ENCODE peak calls at places on chromosome 20, in five cellular contexts. Y is brain microvascular endothelial cell, G is right atrium auricular region, K is breast epithelium, N is endodermal cell. W is an unnamed sample. For H3K27me3, the result is how much of the 10 kb centered on the place peaks cover.

GRCh38 chr20:46056970-46057855 is 28.2 kb downstream of the SLC12A5 start:
- DNase-seq in Y (no peak), G (peak), K (no peak), N (peak), W (peak)

GRCh38 chr20:4068708-4069107 is 53.4 kb upstream of the RNF24 start:
- DNase-seq in Y (no peak), G (no peak), K (no peak), N (peak), W (peak)

GRCh38 chr20:63639093-63639860 is 12.4 kb upstream of the GMEB2 start:
- DNase-seq in Y (no peak), G (no peak), K (no peak), N (no peak), W (no peak)

GRCh38 chr20:10433014-10433622 is 904 bp downstream of the MKKS start:
- DNase-seq in Y (no peak), G (no peak), K (no peak), N (peak), W (peak)

GRCh38 chr20:56422131-56422823 is 10.2 kb downstream of the CASS4 start:
- DNase-seq in Y (peak), G (no peak), K (no peak), N (no peak), W (peak)

GRCh38 chr20:32278199-32278643 is 770 bp downstream of the KIF3B start:
- DNase-seq in Y (peak), G (no peak), K (no peak), N (no peak), W (peak)

GRCh38 chr20:2520617-2521016 is 11.9 kb upstream of the ZNF343 start:
- DNase-seq in Y (no peak), G (no peak), K (no peak), N (no peak), W (no peak)

GRCh38 chr20:18400460-18400859 is 66.4 kb downstream of the DZANK1 start:
- DNase-seq in Y (no peak), G (no peak), K (no peak), N (no peak), W (no peak)

GRCh38 chr20:32893878-32894483 is 35.3 kb downstream of the EFCAB8 start:
- DNase-seq in Y (peak), G (no peak), K (no peak), N (peak), W (peak)

GRCh38 chr20:16530201-16530681 is 43.0 kb downstream of the KIF16B start:
- DNase-seq in Y (peak), G (no peak), K (no peak), N (peak), W (no peak)

GRCh38 chr20:699811-700338 is 24.3 kb upstream of the SCRT2 start:
- DNase-seq in Y (no peak), G (no peak), K (no peak), N (peak), W (no peak)

GRCh38 chr20:46990017-46990810 is 95.6 kb downstream of the EYA2 start:
- DNase-seq in Y (no peak), G (no peak), K (peak), N (no peak), W (no peak)

GRCh38 chr20:31720486-31721407 is 1.9 kb downstream of the BCL2L1 start:
- DNase-seq in Y (no peak), G (no peak), K (no peak), N (peak), W (no peak)

GRCh38 chr20:1033751-1034419 is 31.8 kb upstream of the RSPO4 start:
- DNase-seq in Y (no peak), G (no peak), K (no peak), N (no peak), W (peak)

GRCh38 chr20:63709149-63709527 is 1.3 kb downstream of the ZGPAT start:
- DNase-seq in Y (no peak), G (no peak), K (no peak), N (no peak), W (no peak)

GRCh38 chr20:39829255-39829654 is 859.8 kb downstream of the MAFB start:
- DNase-seq in Y (no peak), G (no peak), K (no peak), N (peak), W (no peak)

GRCh38 chr20:44428174-44429016 is 47.3 kb upstream of the TTPAL start:
- DNase-seq in Y (no peak), G (no peak), K (no peak), N (no peak), W (no peak)

GRCh38 chr20:6783752-6784725 is 16.6 kb downstream of the BMP2 start:
- DNase-seq in Y (no peak), G (no peak), K (no peak), N (no peak), W (no peak)

GRCh38 chr20:13839421-13840092 is 54.7 kb downstream of the NDUFAF5 start:
- DNase-seq in Y (peak), G (no peak), K (peak), N (no peak), W (no peak)

GRCh38 chr20:3452690-3453089 is 18.1 kb upstream of the ATRN start:
- DNase-seq in Y (no peak), G (no peak), K (no peak), N (no peak), W (no peak)

GRCh38 chr20:19269737-19270325 is 57.4 kb downstream of the SLC24A3 start:
- DNase-seq in Y (peak), G (no peak), K (no peak), N (peak), W (no peak)

GRCh38 chr20:44028341-44028715 is 113.7 kb downstream of the TOX2 start:
- DNase-seq in Y (no peak), G (peak), K (no peak), N (no peak), W (no peak)

GRCh38 chr20:63552481-63553249 is 1.3 kb upstream of the FNDC11 start:
- DNase-seq in Y (no peak), G (no peak), K (no peak), N (peak), W (no peak)

GRCh38 chr20:17966432-17967312 is 1.9 kb downstream of the SNX5 start:
- DNase-seq in Y (peak), G (no peak), K (no peak), N (no peak), W (peak)

GRCh38 chr20:17921774-17922173 is 46.8 kb downstream of the SNX5 start:
- DNase-seq in Y (no peak), G (no peak), K (no peak), N (no peak), W (no peak)

DNA sequence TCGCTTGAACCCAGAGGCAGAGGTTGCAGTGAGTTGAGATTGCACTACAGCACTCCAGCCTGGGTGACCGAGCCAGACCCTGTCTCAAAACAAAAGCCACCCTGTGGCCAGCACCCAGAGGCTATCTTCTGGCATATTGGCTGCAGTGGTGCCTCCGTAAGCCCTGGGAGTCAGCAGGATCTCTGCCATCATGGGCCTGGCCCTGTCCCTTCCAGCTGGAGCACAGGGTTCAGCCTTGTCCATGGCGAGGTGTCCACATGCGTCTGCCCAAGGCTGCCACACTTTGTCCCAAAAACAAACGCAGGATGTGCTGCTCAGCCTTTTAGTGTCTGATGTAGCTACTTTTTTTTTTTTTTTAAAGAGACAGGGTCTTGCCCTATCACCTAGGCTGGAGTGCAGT is 15.4 kb upstream of the MTG2 start:
- DNase-seq in Y (no peak), G (no peak), K (no peak), N (no peak), W (no peak)
- H3K27ac ChIP-seq in Y (no peak), G (no peak), K (no peak), N (no peak), W (no peak)

GRCh38 chr20:5221078-5221430 is 94.2 kb downstream of the CDS2 start:
- DNase-seq in Y (no peak), G (no peak), K (no peak), N (no peak), W (no peak)

GRCh38 chr20:5220334-5221077 is 93.7 kb downstream of the CDS2 start:
- DNase-seq in Y (no peak), G (no peak), K (no peak), N (no peak), W (no peak)

DNA sequence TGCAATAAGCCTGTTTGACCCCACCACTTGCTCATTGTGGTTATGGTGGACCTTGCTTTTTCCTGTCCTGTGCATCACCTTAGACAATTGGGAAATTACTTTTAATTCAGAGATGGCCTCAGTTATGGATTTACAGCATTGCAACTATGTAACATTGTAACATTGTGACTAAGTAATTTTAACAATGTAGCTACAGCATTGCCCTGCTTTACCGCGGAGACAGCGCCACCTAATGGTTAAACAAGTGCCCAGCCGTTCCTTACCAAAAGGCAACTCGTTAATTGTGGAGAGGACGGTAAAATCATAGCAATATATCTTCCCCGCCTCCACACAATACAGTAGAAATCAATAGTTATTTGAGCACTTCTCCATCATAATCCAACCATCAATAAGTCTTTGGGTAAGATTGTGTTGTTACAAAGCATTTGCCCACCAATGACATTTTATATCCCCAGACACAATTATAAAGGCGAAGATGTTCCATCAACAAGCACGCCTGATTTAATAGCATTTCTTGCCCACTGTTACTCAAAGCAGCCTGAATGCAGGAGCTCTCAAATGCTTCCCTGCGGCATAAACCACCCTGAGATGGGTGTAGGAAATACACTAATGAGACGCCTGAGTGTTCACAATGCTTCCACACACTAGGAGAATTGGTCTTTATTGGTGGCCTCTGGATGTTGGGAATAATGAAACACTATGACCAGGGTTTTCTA is 93.7 kb downstream of the PROKR2 start:
- DNase-seq in Y (peak), G (no peak), K (no peak), N (peak), W (peak)
- TF ChIP-seq CTCF in Y (peak), G (peak), K (peak), N (peak), W (peak)

GRCh38 chr20:54629632-54630031 is 154.2 kb downstream of the DOK5 start:
- DNase-seq in Y (no peak), G (no peak), K (no peak), N (no peak), W (no peak)

GRCh38 chr20:54625497-54625896 is 150.1 kb downstream of the DOK5 start:
- DNase-seq in Y (no peak), G (no peak), K (no peak), N (no peak), W (no peak)

GRCh38 chr20:54633374-54633773 is 158.0 kb downstream of the DOK5 start:
- DNase-seq in Y (no peak), G (no peak), K (no peak), N (no peak), W (no peak)

GRCh38 chr20:54633903-54634302 is 158.5 kb downstream of the DOK5 start:
- DNase-seq in Y (no peak), G (no peak), K (no peak), N (no peak), W (no peak)

GRCh38 chr20:54630582-54630981 is 155.2 kb downstream of the DOK5 start:
- DNase-seq in Y (no peak), G (no peak), K (no peak), N (no peak), W (no peak)
- H3K27me3 ChIP-seq in Y (under half), G (under half), K (under half), N (under half), W (under half)

GRCh38 chr20:34083137-34083536 is 28.9 kb downstream of the EIF2S2 start:
- DNase-seq in Y (peak), G (peak), K (peak), N (no peak), W (no peak)
- H3K27ac ChIP-seq in Y (peak), G (peak), K (peak), N (no peak), W (no peak)

DNA sequence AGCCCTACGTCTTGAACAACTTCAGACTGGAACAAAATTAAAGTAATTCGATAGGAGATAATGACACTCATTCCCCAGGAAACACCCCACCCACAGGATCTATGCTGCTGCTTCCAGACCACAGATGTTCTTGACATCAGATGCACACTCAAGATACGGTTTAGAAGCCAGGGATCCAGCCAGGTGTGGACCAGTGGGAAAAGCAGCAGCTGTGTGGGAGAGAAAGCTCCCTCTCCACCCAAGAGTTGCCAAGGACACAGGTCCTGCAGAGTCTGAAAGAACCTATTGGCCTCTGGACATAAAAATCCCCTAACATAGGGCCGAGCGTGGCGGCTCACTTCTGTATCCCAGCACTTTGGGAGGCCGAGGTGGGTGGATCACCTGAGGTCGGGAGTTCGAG is 91.7 kb upstream of the NFATC2 start:
- DNase-seq in Y (peak), G (no peak), K (no peak), N (no peak), W (no peak)
- TF ChIP-seq CTCF in Y (no peak), G (no peak), K (no peak), N (no peak), W (no peak)

DNA sequence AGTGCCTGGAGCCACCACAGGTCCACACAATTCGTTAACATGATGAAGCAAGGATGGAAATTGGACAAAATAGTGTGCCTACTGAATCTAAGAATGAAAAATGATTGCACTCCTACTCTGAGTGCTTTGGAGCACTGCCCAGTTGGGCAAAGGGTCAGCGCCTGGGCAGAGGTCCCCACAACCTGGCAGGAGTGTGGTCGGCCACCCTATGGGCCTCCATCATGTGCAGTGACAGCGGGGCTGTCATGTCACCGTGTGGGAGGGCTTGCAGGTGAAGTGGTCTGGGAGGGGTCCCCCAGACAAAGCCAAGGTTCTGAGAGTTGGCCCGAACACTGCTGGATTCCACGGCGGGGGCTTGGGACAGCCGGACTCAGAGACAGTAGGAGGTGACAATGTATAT is 36.2 kb upstream of the CD93 start:
- DNase-seq in Y (no peak), G (no peak), K (no peak), N (no peak), W (no peak)
- H3K27me3 ChIP-seq in Y (under half), G (under half), K (under half), N (under half), W (under half)

GRCh38 chr20:24804481-24805206 is 144.4 kb upstream of the CST7 start:
- DNase-seq in Y (no peak), G (no peak), K (no peak), N (no peak), W (no peak)
- H3K27ac ChIP-seq in Y (no peak), G (no peak), K (no peak), N (no peak), W (no peak)

DNA sequence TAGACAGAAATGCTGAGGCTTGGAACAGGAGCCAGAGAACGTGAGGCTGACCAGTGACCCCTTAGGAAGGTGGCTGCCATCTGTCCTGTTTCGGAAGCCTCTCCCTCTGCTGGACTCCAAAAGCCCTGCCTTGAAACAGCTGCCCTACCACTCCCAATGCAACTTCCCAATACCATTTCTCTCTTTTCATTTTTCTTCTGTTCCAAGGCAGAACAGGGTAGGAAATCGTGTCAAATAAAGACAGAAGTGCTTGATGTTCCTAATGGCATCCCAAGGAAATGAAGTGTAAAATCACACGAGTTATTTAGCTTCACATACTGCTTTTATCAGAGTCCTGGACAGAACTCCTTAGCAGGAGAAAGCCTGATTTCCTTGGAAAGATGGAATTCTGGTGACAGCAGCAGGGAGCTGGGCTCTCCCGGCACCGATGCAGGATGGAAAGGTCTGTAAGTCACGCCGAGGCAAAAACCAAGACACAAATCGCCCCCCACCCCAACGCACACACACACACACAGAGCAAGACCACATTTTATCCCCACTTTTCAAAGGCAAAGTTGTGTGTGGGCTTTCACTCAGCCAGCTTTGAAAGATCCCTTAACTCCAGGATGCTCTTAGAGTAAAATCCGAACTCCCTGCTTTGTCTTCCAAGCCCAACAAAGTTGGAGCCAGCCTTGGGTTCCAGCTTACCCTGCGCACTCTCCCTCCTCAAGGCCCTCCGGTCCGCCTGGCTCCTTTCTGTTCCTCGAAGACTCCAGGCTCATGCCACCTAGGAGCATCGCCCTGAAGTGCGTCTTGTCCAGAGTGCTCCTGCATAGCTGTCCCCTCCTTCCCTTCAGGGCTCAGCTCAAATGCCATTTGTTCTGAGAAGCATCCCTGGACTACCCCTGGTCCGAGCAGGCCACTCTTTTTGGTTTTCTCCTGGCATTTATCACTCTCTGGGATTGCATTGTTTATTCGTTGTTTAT is 11.6 kb upstream of the STX16 start:
- DNase-seq in Y (no peak), G (no peak), K (no peak), N (no peak), W (no peak)
- TF ChIP-seq CTCF in Y (peak), G (no peak), K (no peak), N (peak), W (no peak)

DNA sequence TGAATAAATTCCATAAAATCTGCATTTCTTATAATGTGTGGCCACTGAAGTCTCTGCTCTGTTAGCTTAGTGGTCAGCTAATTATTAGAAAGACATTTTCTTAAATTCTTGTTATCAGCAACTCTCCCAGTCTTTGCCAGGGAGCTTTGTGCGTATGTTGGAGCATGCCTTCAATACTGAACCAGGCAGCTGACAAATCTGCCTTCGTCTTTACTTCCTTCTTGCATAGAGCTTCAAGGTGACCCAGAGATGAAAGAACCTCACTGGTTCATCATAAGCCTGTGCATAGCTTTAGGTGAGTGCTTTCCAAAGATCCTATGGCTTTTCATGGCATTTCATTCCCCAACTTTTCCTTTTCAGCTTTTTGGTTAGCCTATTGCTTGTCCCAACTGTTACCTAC is 43.0 kb upstream of the NELFCD start:
- DNase-seq in Y (no peak), G (no peak), K (no peak), N (no peak), W (peak)
- H3K27me3 ChIP-seq in Y (under half), G (under half), K (under half), N (under half), W (under half)

DNA sequence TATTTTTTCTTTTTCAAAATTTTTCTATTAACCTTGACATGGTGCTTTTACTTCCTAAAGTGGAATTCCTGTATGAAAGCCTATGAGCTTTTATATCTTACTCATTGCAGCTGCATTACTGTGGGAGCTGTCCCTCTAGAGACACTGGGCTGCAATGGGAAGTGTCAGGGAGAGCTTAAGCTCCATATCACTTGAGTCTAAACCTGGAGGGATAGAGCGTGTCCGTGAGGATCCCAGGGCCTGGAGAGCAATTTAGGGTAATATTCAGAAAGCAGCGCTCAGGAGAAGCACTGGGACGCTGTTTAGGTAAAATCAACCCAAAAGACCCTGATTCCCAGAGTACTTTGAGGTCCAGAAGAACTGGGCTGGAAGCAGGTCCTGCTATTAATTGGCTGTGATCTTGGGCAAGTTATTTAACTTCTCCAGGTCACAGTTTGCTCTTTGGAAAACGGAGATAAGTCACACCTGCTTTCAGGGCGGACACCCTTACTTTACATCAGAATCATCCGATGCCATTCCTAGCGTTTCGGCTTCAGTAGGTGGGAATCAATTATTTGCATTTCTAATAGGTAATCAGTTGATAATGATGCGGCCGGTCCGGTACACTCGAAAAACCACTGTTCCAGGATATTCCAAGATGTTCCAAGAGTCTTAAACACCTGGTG is 628 bp upstream of the ERGIC3 start:
- DNase-seq in Y (no peak), G (no peak), K (no peak), N (peak), W (no peak)
- H3K27ac ChIP-seq in Y (no peak), G (no peak), K (peak), N (no peak), W (no peak)